ENCODE peak calls at places on chromosomes 7 and 10, in nine cellular contexts. One of them, this sample, is unnamed.

GRCh38 chr7:2800923-2801682 is 43.0 kb downstream of the GNA12 start:
- DNase-seq in GM23248: peak
- DNase-seq in K562: no peak
- DNase-seq in HCT116: no peak
- DNase-seq in colonic mucosa: no peak
- DNase-seq in H9: no peak
- DNase-seq in neuronal stem cell: no peak
- DNase-seq in astrocyte: peak
- DNase-seq in SK-N-SH: no peak
- DNase-seq in this sample: no peak

GRCh38 chr7:29255839-29256782 is 61.5 kb downstream of the CHN2 start:
- DNase-seq in GM23248: peak
- DNase-seq in K562: no peak
- DNase-seq in HCT116: no peak
- DNase-seq in colonic mucosa: no peak
- DNase-seq in H9: no peak
- DNase-seq in neuronal stem cell: no peak
- DNase-seq in astrocyte: peak
- DNase-seq in SK-N-SH: no peak
- DNase-seq in this sample: no peak

GRCh38 chr7:138325434-138325833 is 134.6 kb upstream of the TRIM24 start:
- DNase-seq in GM23248: no peak
- DNase-seq in K562: no peak
- DNase-seq in HCT116: no peak
- DNase-seq in colonic mucosa: no peak
- DNase-seq in H9: no peak
- DNase-seq in neuronal stem cell: no peak
- DNase-seq in astrocyte: no peak
- DNase-seq in SK-N-SH: no peak
- DNase-seq in this sample: no peak

GRCh38 chr10:128440513-128441160 is 314.4 kb upstream of the MKI67 start:
- DNase-seq in GM23248: no peak
- DNase-seq in K562: no peak
- DNase-seq in HCT116: no peak
- DNase-seq in colonic mucosa: no peak
- DNase-seq in H9: peak
- DNase-seq in neuronal stem cell: no peak
- DNase-seq in astrocyte: no peak
- DNase-seq in SK-N-SH: no peak
- DNase-seq in this sample: peak

GRCh38 chr7:30572212-30572839 is 22.4 kb upstream of the GARS1 start:
- DNase-seq in GM23248: no peak
- DNase-seq in K562: no peak
- DNase-seq in HCT116: no peak
- DNase-seq in colonic mucosa: no peak
- DNase-seq in H9: no peak
- DNase-seq in neuronal stem cell: no peak
- DNase-seq in astrocyte: no peak
- DNase-seq in SK-N-SH: no peak
- DNase-seq in this sample: no peak

GRCh38 chr10:110005716-110006115 is 2.1 kb upstream of the ADD3 start:
- DNase-seq in GM23248: peak
- DNase-seq in K562: no peak
- DNase-seq in HCT116: no peak
- DNase-seq in colonic mucosa: peak
- DNase-seq in H9: peak
- DNase-seq in neuronal stem cell: no peak
- DNase-seq in astrocyte: peak
- DNase-seq in SK-N-SH: peak
- DNase-seq in this sample: peak

GRCh38 chr7:105581066-105581811 is at the start of gene EFCAB10:
- DNase-seq in GM23248: peak
- DNase-seq in K562: no peak
- DNase-seq in HCT116: peak
- DNase-seq in colonic mucosa: peak
- DNase-seq in H9: peak
- DNase-seq in neuronal stem cell: peak
- DNase-seq in astrocyte: peak
- DNase-seq in SK-N-SH: peak
- DNase-seq in this sample: peak

GRCh38 chr7:19095461-19095860 is 22.0 kb downstream of the TWIST1 start:
- DNase-seq in GM23248: peak
- DNase-seq in K562: no peak
- DNase-seq in HCT116: no peak
- DNase-seq in colonic mucosa: no peak
- DNase-seq in H9: no peak
- DNase-seq in neuronal stem cell: no peak
- DNase-seq in astrocyte: no peak
- DNase-seq in SK-N-SH: no peak
- DNase-seq in this sample: no peak

GRCh38 chr7:112437038-112437437 is 13.2 kb upstream of the IFRD1 start:
- DNase-seq in GM23248: peak
- DNase-seq in K562: no peak
- DNase-seq in HCT116: no peak
- DNase-seq in colonic mucosa: no peak
- DNase-seq in H9: no peak
- DNase-seq in neuronal stem cell: no peak
- DNase-seq in astrocyte: peak
- DNase-seq in SK-N-SH: no peak
- DNase-seq in this sample: no peak

GRCh38 chr7:157278167-157278790 is 58.5 kb upstream of the DNAJB6 start:
- DNase-seq in GM23248: no peak
- DNase-seq in K562: no peak
- DNase-seq in HCT116: no peak
- DNase-seq in colonic mucosa: no peak
- DNase-seq in H9: no peak
- DNase-seq in neuronal stem cell: no peak
- DNase-seq in astrocyte: no peak
- DNase-seq in SK-N-SH: peak
- DNase-seq in this sample: no peak

GRCh38 chr10:93245772-93246171 is 172.1 kb downstream of the CYP26A1 start:
- DNase-seq in GM23248: no peak
- DNase-seq in K562: no peak
- DNase-seq in HCT116: no peak
- DNase-seq in colonic mucosa: no peak
- DNase-seq in H9: no peak
- DNase-seq in neuronal stem cell: no peak
- DNase-seq in astrocyte: no peak
- DNase-seq in SK-N-SH: no peak
- DNase-seq in this sample: no peak

GRCh38 chr7:77454802-77455201 is 38.7 kb upstream of the GSAP start:
- DNase-seq in GM23248: peak
- DNase-seq in K562: no peak
- DNase-seq in HCT116: no peak
- DNase-seq in colonic mucosa: no peak
- DNase-seq in H9: no peak
- DNase-seq in neuronal stem cell: no peak
- DNase-seq in astrocyte: no peak
- DNase-seq in SK-N-SH: no peak
- DNase-seq in this sample: no peak

GRCh38 chr10:5575144-5575481 is 50.4 kb downstream of the CALML3 start:
- DNase-seq in GM23248: no peak
- DNase-seq in K562: no peak
- DNase-seq in HCT116: no peak
- DNase-seq in colonic mucosa: no peak
- DNase-seq in H9: no peak
- DNase-seq in neuronal stem cell: no peak
- DNase-seq in astrocyte: no peak
- DNase-seq in SK-N-SH: no peak
- DNase-seq in this sample: no peak

GRCh38 chr7:27172823-27173411 is 1.2 kb downstream of the HOXA10 start:
- DNase-seq in GM23248: peak
- DNase-seq in K562: no peak
- DNase-seq in HCT116: no peak
- DNase-seq in colonic mucosa: peak
- DNase-seq in H9: peak
- DNase-seq in neuronal stem cell: no peak
- DNase-seq in astrocyte: no peak
- DNase-seq in SK-N-SH: peak
- DNase-seq in this sample: no peak

GRCh38 chr7:27173412-27174076 is 576 bp downstream of the HOXA10 start:
- DNase-seq in GM23248: peak
- DNase-seq in K562: no peak
- DNase-seq in HCT116: no peak
- DNase-seq in colonic mucosa: no peak
- DNase-seq in H9: peak
- DNase-seq in neuronal stem cell: no peak
- DNase-seq in astrocyte: no peak
- DNase-seq in SK-N-SH: peak
- DNase-seq in this sample: peak

GRCh38 chr7:27175626-27176342 is 1.7 kb upstream of the HOXA10 start:
- DNase-seq in GM23248: peak
- DNase-seq in K562: no peak
- DNase-seq in HCT116: no peak
- DNase-seq in colonic mucosa: no peak
- DNase-seq in H9: peak
- DNase-seq in neuronal stem cell: no peak
- DNase-seq in astrocyte: no peak
- DNase-seq in SK-N-SH: peak
- DNase-seq in this sample: peak

GRCh38 chr7:27175005-27175625 is 995 bp upstream of the HOXA10 start:
- DNase-seq in GM23248: peak
- DNase-seq in K562: no peak
- DNase-seq in HCT116: no peak
- DNase-seq in colonic mucosa: peak
- DNase-seq in H9: peak
- DNase-seq in neuronal stem cell: no peak
- DNase-seq in astrocyte: no peak
- DNase-seq in SK-N-SH: no peak
- DNase-seq in this sample: peak

GRCh38 chr7:27174077-27175004 is at the start of gene HOXA10:
- DNase-seq in GM23248: peak
- DNase-seq in K562: no peak
- DNase-seq in HCT116: no peak
- DNase-seq in colonic mucosa: peak
- DNase-seq in H9: peak
- DNase-seq in neuronal stem cell: no peak
- DNase-seq in astrocyte: no peak
- DNase-seq in SK-N-SH: no peak
- DNase-seq in this sample: peak
- H3K9ac ChIP-seq in GM23248: peak
- H3K9ac ChIP-seq in K562: no peak
- H3K9ac ChIP-seq in HCT116: peak
- H3K9ac ChIP-seq in colonic mucosa: peak
- H3K9ac ChIP-seq in H9: no peak
- H3K9ac ChIP-seq in neuronal stem cell: no peak
- H3K9ac ChIP-seq in astrocyte: no peak
- H3K9ac ChIP-seq in SK-N-SH: no peak
- H3K9ac ChIP-seq in this sample: no peak

GRCh38 chr10:70493660-70494234 is 15.2 kb downstream of the PALD1 start:
- DNase-seq in GM23248: no peak
- DNase-seq in K562: no peak
- DNase-seq in HCT116: no peak
- DNase-seq in colonic mucosa: peak
- DNase-seq in H9: peak
- DNase-seq in neuronal stem cell: no peak
- DNase-seq in astrocyte: no peak
- DNase-seq in SK-N-SH: no peak
- DNase-seq in this sample: peak
- H3K9ac ChIP-seq in GM23248: no peak
- H3K9ac ChIP-seq in K562: no peak
- H3K9ac ChIP-seq in HCT116: no peak
- H3K9ac ChIP-seq in colonic mucosa: no peak
- H3K9ac ChIP-seq in H9: no peak
- H3K9ac ChIP-seq in neuronal stem cell: no peak
- H3K9ac ChIP-seq in astrocyte: no peak
- H3K9ac ChIP-seq in SK-N-SH: no peak
- H3K9ac ChIP-seq in this sample: no peak

GRCh38 chr10:571643-572042 is 117.8 kb downstream of the DIP2C start:
- DNase-seq in GM23248: peak
- DNase-seq in K562: no peak
- DNase-seq in HCT116: no peak
- DNase-seq in colonic mucosa: no peak
- DNase-seq in H9: no peak
- DNase-seq in neuronal stem cell: no peak
- DNase-seq in astrocyte: no peak
- DNase-seq in SK-N-SH: no peak
- DNase-seq in this sample: no peak
- H3K9ac ChIP-seq in GM23248: peak
- H3K9ac ChIP-seq in K562: no peak
- H3K9ac ChIP-seq in HCT116: no peak
- H3K9ac ChIP-seq in colonic mucosa: no peak
- H3K9ac ChIP-seq in H9: no peak
- H3K9ac ChIP-seq in neuronal stem cell: no peak
- H3K9ac ChIP-seq in astrocyte: no peak
- H3K9ac ChIP-seq in SK-N-SH: no peak
- H3K9ac ChIP-seq in this sample: no peak

DNA sequence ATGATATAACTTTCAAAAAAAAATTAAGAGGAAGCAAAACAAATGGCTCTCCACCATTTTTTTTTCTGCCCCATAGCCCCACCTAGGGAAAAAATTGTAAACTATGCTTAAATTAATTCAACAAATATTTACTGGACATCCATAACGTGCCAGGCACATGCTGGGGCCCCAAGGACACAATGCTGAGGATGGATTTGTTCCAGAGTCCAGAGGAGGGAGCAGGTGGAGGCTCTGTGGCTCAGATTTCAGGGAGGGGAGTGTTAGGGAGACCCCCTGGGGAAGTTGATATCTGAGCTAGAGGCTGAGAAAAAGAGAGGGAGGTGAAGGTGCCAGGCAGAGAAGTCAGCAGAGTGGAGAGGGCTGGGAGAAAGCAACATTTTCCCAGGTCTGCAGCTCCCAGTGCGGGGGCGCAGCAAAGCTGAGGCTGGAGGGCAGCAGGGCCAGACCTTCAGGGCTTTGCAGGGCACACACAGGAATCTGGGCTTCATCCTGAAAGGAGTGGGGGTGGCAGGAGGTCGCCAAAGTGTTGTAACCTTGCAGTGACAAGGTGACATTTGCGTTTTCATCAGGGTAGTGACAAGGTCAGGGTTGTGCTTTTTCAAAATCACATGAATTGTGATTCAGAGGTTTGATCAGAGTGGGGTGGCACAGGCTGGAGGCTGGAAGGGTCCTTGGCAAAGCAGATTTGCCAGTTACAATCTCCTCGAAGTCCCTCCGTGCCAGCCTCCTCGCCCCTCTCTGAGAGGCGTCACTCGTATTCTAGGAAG is 261.6 kb downstream of the WDR11 start:
- DNase-seq in GM23248: no peak
- DNase-seq in K562: no peak
- DNase-seq in HCT116: no peak
- DNase-seq in colonic mucosa: no peak
- DNase-seq in H9: peak
- DNase-seq in neuronal stem cell: no peak
- DNase-seq in astrocyte: no peak
- DNase-seq in SK-N-SH: no peak
- DNase-seq in this sample: peak
- H3K9ac ChIP-seq in GM23248: no peak
- H3K9ac ChIP-seq in K562: no peak
- H3K9ac ChIP-seq in HCT116: no peak
- H3K9ac ChIP-seq in colonic mucosa: no peak
- H3K9ac ChIP-seq in H9: no peak
- H3K9ac ChIP-seq in neuronal stem cell: no peak
- H3K9ac ChIP-seq in astrocyte: no peak
- H3K9ac ChIP-seq in SK-N-SH: no peak
- H3K9ac ChIP-seq in this sample: no peak

This sample was measured in endodermal cell.